ENCODE peak calls at places on chromosomes 16 and 17, in four cellular contexts. A, S, D and N are unnamed samples. For H3K4me1, the result is how much of the 10 kb centered on the place peaks cover.

GRCh38 chr16:7436306-7436705 is 103.7 kb downstream of the RBFOX1 start:
- DNase-seq in S (no peak), A (no peak), D (no peak), N (no peak)

GRCh38 chr17:74923538-74924249 is 379 bp upstream of the OTOP2 start:
- DNase-seq in A (peak), S (peak), D (no peak), N (no peak)

GRCh38 chr17:6163632-6164319 is 93.6 kb downstream of the WSCD1 start:
- DNase-seq in D (no peak), A (no peak), S (no peak), N (no peak)

GRCh38 chr17:77644981-77645380 is 313.5 kb upstream of the TNRC6C start:
- DNase-seq in S (no peak), A (peak), D (no peak), N (no peak)

GRCh38 chr17:61317779-61318178 is 81.9 kb upstream of the TBX2 start:
- DNase-seq in S (no peak), D (no peak), A (no peak), N (no peak)

GRCh38 chr17:80108321-80108971 is 7.1 kb downstream of the GAA start:
- DNase-seq in D (peak), A (no peak), S (peak), N (no peak)

GRCh38 chr17:7191571-7192270 is 12.6 kb upstream of the ASGR1 start:
- DNase-seq in S (no peak), A (no peak), D (no peak), N (no peak)

GRCh38 chr16:67014641-67015315 is 14.2 kb upstream of the CBFB start:
- DNase-seq in D (peak), A (no peak), S (no peak), N (peak)

GRCh38 chr17:75096082-75096625 is 8.4 kb downstream of the SLC16A5 start:
- DNase-seq in S (peak), A (no peak), D (peak), N (no peak)

GRCh38 chr17:28268610-28269313 is 50.2 kb upstream of the TMEM97 start:
- DNase-seq in A (no peak), D (no peak), S (no peak), N (no peak)

GRCh38 chr17:31412511-31412910 is 21.0 kb downstream of the RAB11FIP4 start:
- DNase-seq in A (no peak), S (no peak), D (no peak), N (peak)

GRCh38 chr16:77868478-77868877 is 80.1 kb downstream of the VAT1L start:
- DNase-seq in S (no peak), A (no peak), D (no peak), N (no peak)

GRCh38 chr17:32943206-32943605 is 15.3 kb downstream of the TMEM98 start:
- DNase-seq in D (no peak), S (no peak), A (no peak), N (no peak)

GRCh38 chr17:38533706-38534497 is 71.8 kb downstream of the SRCIN1 start:
- DNase-seq in D (no peak), A (no peak), S (no peak), N (no peak)

GRCh38 chr17:45906927-45907622 is 12.7 kb downstream of the MAPT start:
- DNase-seq in S (no peak), D (no peak), A (no peak), N (no peak)

GRCh38 chr17:29625037-29625750 is 2.5 kb upstream of the CORO6 start:
- DNase-seq in A (no peak), S (no peak), D (no peak), N (peak)

GRCh38 chr16:71460246-71460645 is 1.8 kb downstream of the ZNF23 start:
- DNase-seq in S (no peak), A (no peak), D (no peak), N (no peak)

GRCh38 chr17:45031231-45032149 is 19.9 kb downstream of the DCAKD start:
- DNase-seq in D (no peak), A (no peak), S (no peak), N (no peak)

GRCh38 chr17:12985431-12986285 is 32.2 kb downstream of the ELAC2 start:
- DNase-seq in A (no peak), S (no peak), D (no peak), N (no peak)
- H3K4me3 ChIP-seq in A (no peak), S (no peak), D (no peak), N (no peak)

GRCh38 chr17:58399974-58400373 is 17.4 kb downstream of the RNF43 start:
- DNase-seq in S (no peak), D (no peak), A (no peak), N (no peak)
- H3K4me1 ChIP-seq in S (under half), D (under half), A (under half), N (under half)

DNA sequence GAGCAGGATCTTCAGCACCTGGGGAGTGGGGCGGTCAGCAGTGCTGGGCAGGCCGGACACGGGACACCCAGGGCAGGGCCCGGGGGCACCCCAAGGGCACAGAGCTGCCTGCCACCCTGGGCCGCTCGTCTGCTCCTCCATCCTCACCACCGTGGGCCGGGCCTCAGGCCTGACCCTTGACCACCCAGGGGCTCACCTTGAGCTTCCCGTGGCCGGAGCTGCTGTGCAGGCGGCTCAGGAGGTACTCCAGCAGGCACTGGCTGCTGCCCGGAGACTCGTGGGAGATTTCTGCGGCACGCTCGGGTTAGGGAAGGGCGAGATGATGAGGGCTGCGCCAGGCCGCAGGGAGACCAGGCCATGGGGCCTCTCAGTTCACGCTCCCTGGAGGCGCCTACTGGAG is 2.1 kb downstream of the TEPSIN start:
- DNase-seq in S (no peak), D (no peak), A (no peak), N (no peak)
- H3K4me3 ChIP-seq in S (no peak), D (no peak), A (no peak), N (no peak)

GRCh38 chr17:57399690-57400089 is 143.4 kb downstream of the MSI2 start:
- DNase-seq in A (no peak), D (no peak), S (no peak), N (no peak)
- H3K4me1 ChIP-seq in A (under half), D (under half), S (under half), N (under half)